ENCODE peak calls at places on chromosomes 4 and X, in six cellular contexts. W is cardiac muscle cell, L is left lung, I is GM12878, S is MCF 10A, Q is progenitor cell of endocrine pancreas. Z is an unnamed sample.
A peak's percentile ranks its signal among the peaks of the same experiment; 100 is the strongest.

GRCh38 chr4:137043184-137043583 is 489.1 kb downstream of the PCDH18 start:
- DNase-seq in W (no peak), L (no peak), I (no peak), S (no peak), Q (no peak), Z (no peak)

GRCh38 chr4:12924728-12925320 is 559.3 kb downstream of the RAB28 start:
- DNase-seq in W (no peak), L (no peak), I (no peak), S (no peak), Q (no peak), Z (no peak)

GRCh38 chrX:23127586-23127985 is 127.8 kb downstream of the DDX53 start:
- DNase-seq in W (no peak), L (no peak), I (no peak), S (no peak), Q (no peak), Z (no peak)

GRCh38 chrX:130057209-130057608 is 53.1 kb downstream of the ELF4 start:
- DNase-seq in W (no peak), L (no peak), I (no peak), S (no peak), Q (no peak), Z (no peak)

GRCh38 chr4:174119051-174119450 is 164.4 kb downstream of the FBXO8 start:
- DNase-seq in W (peak; percentile 87), L (no peak), I (no peak), S (peak; percentile 74), Q (no peak), Z (no peak)

GRCh38 chr4:56927196-56927595 is 19.5 kb downstream of the REST start:
- DNase-seq in W (no peak), L (no peak), I (no peak), S (no peak), Q (no peak), Z (no peak)

GRCh38 chrX:140712413-140713173 is 3.0 kb downstream of the LINC00632 start:
- DNase-seq in W (peak; percentile 79), L (peak; percentile 60), I (no peak), S (peak; percentile 48), Q (peak; percentile 42), Z (no peak)

GRCh38 chr4:3485011-3485881 is 22.1 kb downstream of the DOK7 start:
- DNase-seq in W (no peak), L (no peak), I (no peak), S (no peak), Q (no peak), Z (no peak)

GRCh38 chr4:65968873-65969272 is 298.6 kb upstream of the EPHA5 start:
- DNase-seq in W (peak; percentile 6), L (no peak), I (no peak), S (no peak), Q (no peak), Z (no peak)

GRCh38 chr4:151538963-151539362 is 130.0 kb downstream of the FHIP1A start:
- DNase-seq in W (no peak), L (no peak), I (no peak), S (no peak), Q (no peak), Z (no peak)

DNA sequence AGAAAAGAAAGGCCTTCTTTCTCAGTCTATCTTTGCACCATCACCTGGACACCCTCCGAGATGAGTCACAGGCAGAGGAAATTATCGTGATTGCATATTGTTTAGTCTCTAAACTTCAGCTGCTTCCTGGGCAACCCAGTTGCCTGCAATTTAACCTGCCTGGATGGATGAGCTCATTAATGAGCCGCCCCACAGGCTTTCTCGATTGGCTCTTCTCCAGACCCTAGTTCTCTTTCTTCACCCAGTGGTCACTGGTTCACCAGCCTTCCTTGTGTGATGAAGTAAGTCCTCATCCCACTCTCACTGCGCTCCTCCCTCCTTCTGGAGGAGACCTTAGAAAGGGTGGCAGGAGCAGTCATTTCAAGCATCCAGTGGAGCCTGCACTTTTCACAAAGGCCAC is 94.4 kb downstream of the SOWAHB start:
- DNase-seq in W (peak; percentile 83), L (no peak), I (no peak), S (peak; percentile 95), Q (no peak), Z (no peak)
- TF ChIP-seq CTCF in W (no peak), L (no peak), I (no peak), S (no peak), Q (no peak), Z (no peak)

GRCh38 chr4:2177443-2178093 is 64.4 kb downstream of the HAUS3 start:
- DNase-seq in W (no peak), L (no peak), I (no peak), S (no peak), Q (no peak), Z (no peak)
- TF ChIP-seq CTCF in W (peak; percentile 21), L (no peak), I (no peak), S (no peak), Q (no peak), Z (no peak)

GRCh38 chr4:72984351-72984750 is 85.2 kb downstream of the COX18 start:
- DNase-seq in W (no peak), L (no peak), I (no peak), S (no peak), Q (no peak), Z (no peak)

GRCh38 chr4:72991889-72992288 is 77.6 kb downstream of the COX18 start:
- DNase-seq in W (no peak), L (no peak), I (no peak), S (no peak), Q (no peak), Z (no peak)

GRCh38 chr4:72993876-72994275 is 75.6 kb downstream of the COX18 start:
- DNase-seq in W (no peak), L (no peak), I (no peak), S (no peak), Q (no peak), Z (no peak)

GRCh38 chr4:72983706-72984105 is 85.8 kb downstream of the COX18 start:
- DNase-seq in W (no peak), L (no peak), I (no peak), S (no peak), Q (no peak), Z (no peak)

DNA sequence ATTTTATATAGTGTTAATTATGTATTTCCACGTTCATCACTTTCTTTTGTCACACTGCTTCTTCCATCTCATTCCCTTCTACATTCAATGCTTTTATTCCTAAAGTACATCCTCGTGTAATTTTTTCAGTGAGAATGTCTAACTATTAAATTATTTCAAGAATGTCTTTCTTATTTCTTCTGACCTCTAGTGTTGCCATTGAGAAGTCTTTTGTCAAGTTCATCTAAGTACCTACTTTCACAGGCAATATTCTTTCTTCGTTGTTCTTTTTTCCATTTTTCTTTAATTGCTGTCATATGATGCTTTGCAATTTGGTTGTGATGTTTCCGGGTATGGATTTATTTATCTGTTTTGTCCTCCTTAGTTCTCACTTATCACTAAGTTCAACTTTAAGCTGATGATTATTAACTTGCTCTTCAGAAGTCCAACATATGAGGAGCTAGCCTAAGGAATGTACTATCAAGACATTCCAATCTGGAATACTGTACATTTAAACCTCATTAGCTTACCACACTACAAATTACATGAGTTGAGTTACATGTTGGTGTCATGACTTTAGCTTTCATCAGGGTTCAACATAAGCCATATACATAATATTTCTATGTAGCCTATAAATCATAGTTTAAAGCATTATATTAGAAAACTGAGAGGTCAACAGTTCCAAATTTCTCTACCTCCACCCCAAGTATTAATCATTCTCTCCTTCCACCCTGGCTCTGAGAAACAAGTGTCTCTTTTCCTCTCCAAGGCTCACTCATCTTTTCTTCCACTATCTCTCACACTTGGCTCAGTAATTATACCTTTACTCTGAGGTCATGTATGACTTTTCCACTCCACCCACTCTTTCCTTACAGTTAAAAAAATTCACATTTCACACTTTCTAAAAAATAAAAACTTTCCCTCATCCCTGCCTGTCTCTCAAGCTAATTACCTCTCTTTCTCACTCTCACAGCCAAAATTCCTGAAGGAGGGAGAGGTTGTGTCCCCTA is 81.5 kb downstream of the COX18 start:
- DNase-seq in W (peak; percentile 21), L (no peak), I (no peak), S (no peak), Q (no peak), Z (no peak)
- TF ChIP-seq CTCF in W (peak; percentile 23), L (no peak), I (no peak), S (no peak), Q (no peak), Z (no peak)

GRCh38 chrX:40262641-40263560 is 165.1 kb upstream of the BCOR start:
- DNase-seq in W (peak; percentile 69), L (no peak), I (no peak), S (no peak), Q (no peak), Z (no peak)

GRCh38 chrX:40268126-40268525 is 170.4 kb upstream of the BCOR start:
- DNase-seq in W (no peak), L (no peak), I (no peak), S (no peak), Q (no peak), Z (no peak)

GRCh38 chrX:40272141-40272540 is 174.4 kb upstream of the BCOR start:
- DNase-seq in W (no peak), L (no peak), I (no peak), S (no peak), Q (no peak), Z (no peak)

GRCh38 chrX:40266490-40267333 is 169.0 kb upstream of the BCOR start:
- DNase-seq in W (peak; percentile 74), L (peak; percentile 89), I (no peak), S (peak; percentile 44), Q (peak; percentile 49), Z (peak; percentile 3)

GRCh38 chrX:40267334-40268118 is 169.8 kb upstream of the BCOR start:
- DNase-seq in W (no peak), L (no peak), I (peak; percentile 19), S (no peak), Q (no peak), Z (no peak)
- TF ChIP-seq CTCF in W (no peak), L (no peak), I (no peak), S (no peak), Q (no peak), Z (no peak)

DNA sequence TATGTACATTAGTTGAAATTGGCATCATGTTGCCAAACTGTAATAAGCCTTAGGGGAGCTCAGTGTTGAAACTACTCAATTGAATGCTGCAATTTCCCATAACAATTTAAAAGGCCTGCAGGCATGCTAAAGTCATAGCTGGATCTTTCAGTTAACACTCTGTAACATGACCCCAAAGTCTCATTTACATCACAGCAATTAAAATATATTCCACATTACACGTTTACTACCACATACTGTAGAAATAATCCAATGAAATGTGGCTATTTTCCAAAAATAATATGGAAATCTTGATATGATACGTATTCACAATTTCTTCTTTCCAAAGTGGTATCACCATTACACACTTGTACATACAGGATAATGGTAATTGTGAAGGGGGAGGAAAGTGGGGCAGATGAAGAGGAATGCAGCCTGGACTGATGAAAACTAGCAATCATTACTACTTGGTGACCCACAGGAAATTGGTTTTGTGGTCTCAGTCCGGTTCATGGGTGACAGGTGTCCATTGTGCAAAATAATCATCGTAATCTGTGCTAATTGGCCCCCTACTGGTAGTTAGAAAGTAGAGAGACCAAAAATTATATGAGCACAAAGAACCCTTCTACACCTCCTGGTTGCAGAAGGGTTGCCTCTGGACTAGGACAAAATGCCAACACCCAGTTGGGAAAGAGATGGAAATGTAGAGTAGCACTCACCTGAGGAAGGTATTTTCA is 63.7 kb downstream of the TENM3 start:
- DNase-seq in W (no peak), L (no peak), I (no peak), S (peak; percentile 92), Q (no peak), Z (no peak)
- TF ChIP-seq CTCF in W (peak; percentile 36), L (no peak), I (peak; percentile 20), S (no peak), Q (no peak), Z (peak; percentile 18)

GRCh38 chr4:47570816-47571215 is 85.7 kb downstream of the ATP10D start:
- DNase-seq in W (no peak), L (no peak), I (no peak), S (no peak), Q (no peak), Z (no peak)
- TF ChIP-seq CTCF in W (no peak), L (no peak), I (no peak), S (no peak), Q (no peak), Z (no peak)

GRCh38 chrX:34578237-34578636 is 78.8 kb downstream of the TMEM47 start:
- DNase-seq in W (peak; percentile 63), L (no peak), I (no peak), S (peak; percentile 51), Q (no peak), Z (no peak)
- TF ChIP-seq CTCF in W (peak; percentile 29), L (peak; percentile 33), I (no peak), S (peak; percentile 46), Q (peak; percentile 71), Z (no peak)

Z was measured in GM12864.